ENCODE peak calls at places on chromosome 18, in five cellular contexts. H is AG10803, U is NCI-H146, Z is ELF-1, N is EL. T is an unnamed sample.

GRCh38 chr18:6328624-6329016 is 86.1 kb downstream of the L3MBTL4 start:
- DNase-seq in H (no peak), U (no peak), Z (no peak), N (no peak), T (no peak)

GRCh38 chr18:34222396-34223163 is 2.1 kb downstream of the NOL4 start:
- DNase-seq in H (no peak), U (peak), Z (peak), N (no peak), T (peak)

GRCh38 chr18:38241216-38241615 is 675.6 kb upstream of the CELF4 start:
- DNase-seq in H (no peak), U (no peak), Z (no peak), N (no peak), T (no peak)

GRCh38 chr18:901769-902168 is 2.9 kb upstream of the ADCYAP1 start:
- DNase-seq in H (no peak), U (peak), Z (peak), N (no peak), T (peak)

GRCh38 chr18:26536032-26536431 is 12.3 kb downstream of the KCTD1 start:
- DNase-seq in H (peak), U (no peak), Z (no peak), N (peak), T (no peak)

GRCh38 chr18:8813621-8814020 is 108.3 kb downstream of the MTCL1 start:
- DNase-seq in H (peak), U (no peak), Z (no peak), N (peak), T (no peak)

GRCh38 chr18:8546677-8547076 is 62.6 kb upstream of the RAB12 start:
- DNase-seq in H (no peak), U (no peak), Z (no peak), N (no peak), T (no peak)

GRCh38 chr18:59954746-59955145 is 55.0 kb downstream of the PMAIP1 start:
- DNase-seq in H (peak), U (no peak), Z (no peak), N (peak), T (no peak)

GRCh38 chr18:56112013-56112749 is 524.2 kb upstream of the TCF4 start:
- DNase-seq in H (no peak), U (no peak), Z (no peak), N (peak), T (no peak)

GRCh38 chr18:21958707-21959457 is 210.5 kb upstream of the GATA6 start:
- DNase-seq in H (no peak), U (no peak), Z (no peak), N (no peak), T (no peak)

GRCh38 chr18:31739651-31740050 is 21.0 kb downstream of the SLC25A52 start:
- DNase-seq in H (no peak), U (no peak), Z (no peak), N (no peak), T (no peak)

GRCh38 chr18:46481048-46481846 is 175.8 kb downstream of the LOXHD1 start:
- DNase-seq in H (peak), U (peak), Z (peak), N (peak), T (peak)

GRCh38 chr18:28175047-28175929 is 1.6 kb downstream of the CDH2 start:
- DNase-seq in H (peak), U (peak), Z (peak), N (peak), T (peak)

GRCh38 chr18:40431071-40431998 is 1523.7 kb upstream of the PIK3C3 start:
- DNase-seq in H (no peak), U (no peak), Z (no peak), N (no peak), T (no peak)

GRCh38 chr18:13232971-13233565 is 14.5 kb downstream of the LDLRAD4 start:
- DNase-seq in H (no peak), U (no peak), Z (no peak), N (no peak), T (no peak)